ENCODE peak calls at places on chromosomes 1 and 21, in nine cellular contexts. E is fibroblast of mammary gland, G is GM12865, C is body of pancreas, W is cardiac muscle cell, Z is heart left ventricle, J is neural crest cell, R is AG04450, P is GM10248. U is an unnamed sample.

GRCh38 chr1:17922833-17923232 is 167.7 kb downstream of the ACTL8 start:
- DNase-seq in E (peak), G (peak), C (no peak), W (peak), Z (no peak), J (peak), R (no peak), P (peak), U (peak)

GRCh38 chr1:46248122-46248920 is 758 bp downstream of the RAD54L start:
- DNase-seq in E (peak), G (peak), C (peak), W (no peak), Z (no peak), J (peak), R (no peak), P (peak), U (peak)

GRCh38 chr1:232773752-232774151 is 31.5 kb upstream of the MAP10 start:
- DNase-seq in E (no peak), G (no peak), C (no peak), W (no peak), Z (no peak), J (no peak), R (no peak), P (no peak), U (no peak)

GRCh38 chr1:178220094-178220493 is 126.2 kb downstream of the RASAL2 start:
- DNase-seq in E (peak), G (no peak), C (no peak), W (peak), Z (no peak), J (no peak), R (no peak), P (no peak), U (no peak)

GRCh38 chr1:11013160-11013531 is 692 bp downstream of the TARDBP start:
- DNase-seq in E (peak), G (no peak), C (no peak), W (no peak), Z (no peak), J (no peak), R (no peak), P (no peak), U (no peak)

GRCh38 chr1:47582891-47583608 is 145.2 kb downstream of the FOXD2 start:
- DNase-seq in E (no peak), G (no peak), C (no peak), W (no peak), Z (peak), J (no peak), R (no peak), P (no peak), U (peak)

GRCh38 chr1:12015001-12015491 is 4.3 kb upstream of the MIIP start:
- DNase-seq in E (peak), G (no peak), C (no peak), W (no peak), Z (no peak), J (no peak), R (no peak), P (no peak), U (no peak)

GRCh38 chr1:245272676-245273075 is 117.9 kb downstream of the KIF26B start:
- DNase-seq in E (no peak), G (peak), C (no peak), W (no peak), Z (no peak), J (no peak), R (no peak), P (no peak), U (no peak)

GRCh38 chr1:205545991-205546390 is 41.5 kb downstream of the CDK18 start:
- DNase-seq in E (no peak), G (no peak), C (no peak), W (no peak), Z (no peak), J (no peak), R (no peak), P (no peak), U (no peak)

GRCh38 chr1:160189649-160190625 is at the start of gene CASQ1:
- DNase-seq in E (peak), G (no peak), C (peak), W (peak), Z (peak), J (no peak), R (no peak), P (no peak), U (no peak)

GRCh38 chr1:2133879-2134215 is 60.7 kb downstream of the FAAP20 start:
- DNase-seq in E (no peak), G (no peak), C (no peak), W (no peak), Z (no peak), J (no peak), R (no peak), P (no peak), U (no peak)

GRCh38 chr1:90850181-90850924 is 133.3 kb upstream of the BARHL2 start:
- DNase-seq in E (peak), G (no peak), C (peak), W (peak), Z (peak), J (peak), R (no peak), P (no peak), U (peak)

GRCh38 chr1:115867216-115867615 is 26.3 kb upstream of the NHLH2 start:
- DNase-seq in E (peak), G (no peak), C (no peak), W (no peak), Z (no peak), J (no peak), R (no peak), P (no peak), U (no peak)

GRCh38 chr1:12572506-12572905 is 45.5 kb downstream of the DHRS3 start:
- DNase-seq in E (peak), G (no peak), C (no peak), W (peak), Z (no peak), J (no peak), R (no peak), P (no peak), U (no peak)

GRCh38 chr1:11784993-11785769 is 20.6 kb downstream of the MTHFR start:
- DNase-seq in E (peak), G (peak), C (peak), W (peak), Z (peak), J (peak), R (no peak), P (peak), U (peak)

GRCh38 chr1:31859719-31860118 is 43.9 kb upstream of the SPOCD1 start:
- DNase-seq in E (no peak), G (no peak), C (no peak), W (no peak), Z (no peak), J (no peak), R (no peak), P (no peak), U (no peak)

GRCh38 chr1:231684333-231685244 is 58.0 kb downstream of the DISC1 start:
- DNase-seq in E (no peak), G (no peak), C (no peak), W (no peak), Z (no peak), J (no peak), R (no peak), P (no peak), U (no peak)

GRCh38 chr1:118445156-118445555 is 260.1 kb upstream of the SPAG17 start:
- DNase-seq in E (no peak), G (no peak), C (no peak), W (no peak), Z (no peak), J (no peak), R (no peak), P (no peak), U (no peak)

GRCh38 chr1:203149188-203149840 is 21.8 kb downstream of the ADORA1 start:
- DNase-seq in E (no peak), G (no peak), C (peak), W (no peak), Z (no peak), J (no peak), R (no peak), P (no peak), U (no peak)

GRCh38 chr1:232459826-232460225 is 170.1 kb downstream of the SIPA1L2 start:
- DNase-seq in E (no peak), G (no peak), C (no peak), W (no peak), Z (no peak), J (no peak), R (no peak), P (no peak), U (no peak)

GRCh38 chr21:39726133-39726532 is 18.9 kb upstream of the IGSF5 start:
- DNase-seq in E (no peak), G (no peak), C (no peak), W (no peak), Z (no peak), J (no peak), R (no peak), P (no peak), U (no peak)

GRCh38 chr1:204940591-204940990 is 69.9 kb downstream of the NFASC start:
- DNase-seq in E (no peak), G (no peak), C (no peak), W (no peak), Z (no peak), J (no peak), R (no peak), P (no peak), U (no peak)

GRCh38 chr1:37765937-37766664 is 1.2 kb upstream of the EPHA10 start:
- DNase-seq in E (no peak), G (peak), C (no peak), W (no peak), Z (no peak), J (no peak), R (no peak), P (no peak), U (peak)

GRCh38 chr1:87044840-87045239 is 130.4 kb downstream of the HS2ST1 start:
- DNase-seq in E (no peak), G (peak), C (no peak), W (no peak), Z (no peak), J (no peak), R (no peak), P (peak), U (no peak)

GRCh38 chr1:240701412-240701811 is 89.5 kb upstream of the GREM2 start:
- DNase-seq in E (peak), G (no peak), C (no peak), W (peak), Z (no peak), J (no peak), R (peak), P (no peak), U (no peak)

GRCh38 chr21:46347791-46348381 is 23.9 kb downstream of the PCNT start:
- DNase-seq in E (peak), G (no peak), C (peak), W (peak), Z (peak), J (no peak), R (no peak), P (no peak), U (no peak)

GRCh38 chr1:225806249-225806648 is 3.7 kb upstream of the EPHX1 start:
- DNase-seq in E (no peak), G (no peak), C (no peak), W (no peak), Z (no peak), J (no peak), R (no peak), P (no peak), U (no peak)

GRCh38 chr1:67004176-67004575 is 49.8 kb downstream of the SLC35D1 start:
- DNase-seq in E (no peak), G (no peak), C (no peak), W (no peak), Z (no peak), J (no peak), R (no peak), P (no peak), U (no peak)

GRCh38 chr1:238900334-238900865 is 486.0 kb upstream of the CHRM3 start:
- DNase-seq in E (no peak), G (no peak), C (no peak), W (no peak), Z (no peak), J (no peak), R (no peak), P (no peak), U (no peak)

GRCh38 chr1:40820251-40820797 is 36.7 kb downstream of the KCNQ4 start:
- DNase-seq in E (no peak), G (no peak), C (no peak), W (no peak), Z (no peak), J (no peak), R (no peak), P (no peak), U (no peak)
- TF ChIP-seq CTCF in E (no peak), G (no peak), C (no peak), W (no peak), Z (no peak), J (no peak), R (no peak), P (no peak), U (no peak)

DNA sequence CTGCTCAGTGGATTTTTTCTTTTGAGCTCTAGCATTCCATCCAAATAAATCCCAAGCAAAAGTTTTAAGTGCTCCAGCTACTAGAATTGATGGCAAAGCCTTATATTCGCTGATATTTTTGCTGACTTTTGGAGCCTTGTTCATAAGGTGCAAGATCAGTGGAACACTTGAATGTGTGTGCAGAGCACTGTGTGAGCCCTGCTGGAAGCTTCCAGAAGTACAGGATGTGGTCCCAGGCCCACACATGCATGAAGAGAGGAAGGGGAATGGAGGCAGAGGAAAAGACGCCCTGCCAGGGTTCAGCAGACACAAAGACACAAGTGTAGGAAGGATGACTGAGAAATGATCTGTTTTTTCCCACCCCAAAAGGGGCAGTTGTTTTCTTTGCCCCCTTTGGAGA is 169.4 kb downstream of the KCNJ6 start:
- DNase-seq in E (no peak), G (no peak), C (no peak), W (no peak), Z (no peak), J (no peak), R (no peak), P (no peak), U (no peak)
- TF ChIP-seq CTCF in E (no peak), G (no peak), C (no peak), W (peak), Z (no peak), J (peak), R (peak), P (no peak), U (peak)

GRCh38 chr1:914253-914890 is 9.4 kb upstream of the SAMD11 start:
- DNase-seq in E (no peak), G (no peak), C (no peak), W (no peak), Z (no peak), J (no peak), R (no peak), P (no peak), U (no peak)

GRCh38 chr1:911875-912739 is 11.6 kb upstream of the SAMD11 start:
- DNase-seq in E (no peak), G (no peak), C (no peak), W (no peak), Z (no peak), J (no peak), R (no peak), P (no peak), U (peak)

GRCh38 chr1:910881-911721 is 12.6 kb upstream of the SAMD11 start:
- DNase-seq in E (peak), G (no peak), C (peak), W (no peak), Z (no peak), J (no peak), R (no peak), P (no peak), U (peak)

GRCh38 chr1:913491-914252 is 10.1 kb upstream of the SAMD11 start:
- DNase-seq in E (no peak), G (no peak), C (no peak), W (no peak), Z (peak), J (no peak), R (no peak), P (no peak), U (peak)

DNA sequence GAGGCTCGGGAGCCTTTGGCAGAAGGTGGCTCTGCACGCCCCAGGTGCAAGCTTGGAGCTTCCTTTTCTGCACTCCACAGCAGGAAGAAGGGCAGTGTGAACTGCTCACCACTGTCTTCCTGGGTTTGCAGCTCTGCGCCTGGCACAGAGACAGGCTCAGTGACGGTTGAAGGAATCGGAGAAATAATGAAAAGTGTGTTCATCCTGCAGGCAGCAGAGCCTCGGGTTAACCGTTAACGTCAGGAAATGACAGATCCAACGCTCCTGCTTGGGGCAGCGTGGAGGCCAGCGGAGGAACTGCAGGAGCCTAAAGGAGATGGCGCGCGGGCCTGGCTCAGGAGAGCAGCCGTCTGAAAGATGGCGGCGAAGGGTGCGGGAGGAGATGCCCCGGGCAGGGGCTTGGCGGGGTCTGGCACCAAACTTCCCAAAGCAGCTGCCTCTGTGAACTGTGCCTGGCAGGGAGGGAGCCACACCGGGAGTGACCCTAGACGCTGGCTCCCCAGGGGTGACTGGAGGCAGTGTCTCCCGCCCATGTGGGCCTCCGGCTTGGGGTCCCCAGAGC is 10.9 kb upstream of the SAMD11 start:
- DNase-seq in E (peak), G (no peak), C (peak), W (peak), Z (peak), J (no peak), R (no peak), P (no peak), U (peak)
- TF ChIP-seq CTCF in E (peak), G (peak), C (peak), W (peak), Z (no peak), J (peak), R (peak), P (no peak), U (peak)

GRCh38 chr1:110673805-110674336 is 869 bp downstream of the KCNA3 start:
- DNase-seq in E (no peak), G (peak), C (no peak), W (no peak), Z (no peak), J (no peak), R (no peak), P (no peak), U (no peak)

GRCh38 chr1:110675060-110675791 is 486 bp upstream of the KCNA3 start:
- DNase-seq in E (no peak), G (no peak), C (no peak), W (no peak), Z (peak), J (peak), R (no peak), P (no peak), U (peak)

GRCh38 chr1:110677016-110677415 is 2.3 kb upstream of the KCNA3 start:
- DNase-seq in E (no peak), G (no peak), C (no peak), W (no peak), Z (no peak), J (no peak), R (no peak), P (no peak), U (no peak)

GRCh38 chr1:110674337-110675059 is at the start of gene KCNA3:
- DNase-seq in E (no peak), G (peak), C (peak), W (peak), Z (peak), J (peak), R (no peak), P (peak), U (peak)

GRCh38 chr1:110677526-110677925 is 2.8 kb upstream of the KCNA3 start:
- DNase-seq in E (no peak), G (no peak), C (no peak), W (no peak), Z (no peak), J (no peak), R (no peak), P (no peak), U (no peak)
- TF ChIP-seq CTCF in E (no peak), G (no peak), C (no peak), W (no peak), Z (no peak), J (no peak), R (no peak), P (no peak), U (no peak)

DNA sequence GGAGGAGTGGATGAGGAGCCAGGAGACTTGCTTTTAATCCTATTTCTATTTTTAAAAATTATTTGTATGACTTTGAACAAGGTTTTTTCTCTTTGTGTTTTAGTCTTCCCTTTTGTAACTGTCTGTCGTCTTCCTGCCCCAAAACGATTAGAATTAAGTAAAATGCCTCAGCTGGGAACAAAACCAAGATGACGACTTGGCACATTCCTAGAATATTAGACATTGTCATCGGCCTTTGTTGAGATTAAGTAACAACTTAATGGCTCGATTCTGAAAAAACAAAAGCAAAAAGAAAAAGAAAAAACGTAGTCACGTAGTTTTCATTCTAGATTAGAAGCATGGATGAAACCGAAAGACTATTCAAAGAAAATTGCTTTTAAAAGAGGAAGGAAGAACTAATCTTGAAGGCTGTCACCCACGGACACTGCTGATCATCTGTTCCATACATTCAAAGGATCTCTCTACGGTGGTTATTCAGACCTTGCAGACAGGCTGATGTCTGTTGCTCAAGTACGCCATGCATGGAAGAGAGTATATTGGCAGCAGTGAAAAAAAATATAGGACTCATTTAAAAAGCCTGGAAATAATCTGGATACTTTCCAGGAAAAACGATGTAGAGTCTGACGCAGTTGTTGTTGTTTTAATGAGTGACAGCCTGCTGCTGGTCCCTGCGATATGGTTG is 16.9 kb downstream of the GNG4 start:
- DNase-seq in E (peak), G (peak), C (no peak), W (peak), Z (no peak), J (no peak), R (no peak), P (peak), U (no peak)
- TF ChIP-seq CTCF in E (no peak), G (no peak), C (no peak), W (peak), Z (no peak), J (no peak), R (no peak), P (no peak), U (no peak)

GRCh38 chr1:170010443-170010842 is 64.1 kb downstream of the KIFAP3 start:
- DNase-seq in E (peak), G (peak), C (peak), W (peak), Z (peak), J (peak), R (no peak), P (no peak), U (no peak)

GRCh38 chr1:170017478-170017877 is 57.0 kb downstream of the KIFAP3 start:
- DNase-seq in E (no peak), G (no peak), C (no peak), W (no peak), Z (no peak), J (no peak), R (no peak), P (no peak), U (no peak)

GRCh38 chr1:170012920-170013319 is 61.6 kb downstream of the KIFAP3 start:
- DNase-seq in E (no peak), G (no peak), C (no peak), W (no peak), Z (no peak), J (no peak), R (no peak), P (no peak), U (no peak)
- TF ChIP-seq CTCF in E (no peak), G (no peak), C (no peak), W (no peak), Z (no peak), J (no peak), R (no peak), P (no peak), U (no peak)

GRCh38 chr21:17519208-17519738 is 6.4 kb downstream of the CXADR start:
- DNase-seq in E (no peak), G (no peak), C (no peak), W (no peak), Z (no peak), J (no peak), R (no peak), P (no peak), U (no peak)

GRCh38 chr21:17514124-17514481 is 1.3 kb downstream of the CXADR start:
- DNase-seq in E (no peak), G (no peak), C (no peak), W (no peak), Z (no peak), J (no peak), R (no peak), P (no peak), U (no peak)

GRCh38 chr21:17512245-17513213 is at the start of gene CXADR:
- DNase-seq in E (no peak), G (peak), C (peak), W (peak), Z (peak), J (peak), R (no peak), P (peak), U (peak)

GRCh38 chr21:17513214-17514123 is 626 bp downstream of the CXADR start:
- DNase-seq in E (peak), G (peak), C (peak), W (peak), Z (peak), J (peak), R (no peak), P (peak), U (peak)
- TF ChIP-seq CTCF in E (no peak), G (no peak), C (no peak), W (no peak), Z (no peak), J (peak), R (no peak), P (no peak), U (no peak)

U was measured in glutamatergic neuron.